ENCODE peak calls at places on chromosome 5, in seven cellular contexts. T, V, S, P, N, Z and W are unnamed samples.

GRCh38 chr5:73768-74502 is 18.0 kb upstream of the PLEKHG4B start:
- DNase-seq in T (no peak), V (no peak), S (no peak), P (no peak), N (peak), Z (no peak), W (no peak)

GRCh38 chr5:144510845-144511580 is 340.3 kb downstream of the KCTD16 start:
- DNase-seq in T (no peak), V (no peak), S (no peak), P (no peak), N (no peak), Z (no peak), W (no peak)

GRCh38 chr5:147442134-147442726 is 67.6 kb downstream of the DPYSL3 start:
- DNase-seq in T (no peak), V (no peak), S (no peak), P (no peak), N (no peak), Z (no peak), W (no peak)

GRCh38 chr5:71475788-71476384 is 20.4 kb downstream of the BDP1 start:
- DNase-seq in T (peak), V (no peak), S (peak), P (no peak), N (no peak), Z (no peak), W (no peak)

GRCh38 chr5:10678236-10678635 is 82.8 kb downstream of the DAP start:
- DNase-seq in T (no peak), V (no peak), S (no peak), P (no peak), N (no peak), Z (no peak), W (no peak)

GRCh38 chr5:15450949-15451348 is 49.0 kb upstream of the FBXL7 start:
- DNase-seq in T (no peak), V (no peak), S (no peak), P (no peak), N (no peak), Z (no peak), W (no peak)

GRCh38 chr5:53008751-53009150 is 19.6 kb downstream of the ITGA2 start:
- DNase-seq in T (peak), V (no peak), S (no peak), P (no peak), N (no peak), Z (no peak), W (peak)

GRCh38 chr5:66956439-66956838 is 240.2 kb downstream of the CD180 start:
- DNase-seq in T (no peak), V (no peak), S (no peak), P (no peak), N (no peak), Z (no peak), W (no peak)

GRCh38 chr5:76622076-76622475 is 1.1 kb downstream of the F2RL2 start:
- DNase-seq in T (no peak), V (no peak), S (no peak), P (no peak), N (no peak), Z (no peak), W (no peak)

GRCh38 chr5:43604699-43605098 is 1.7 kb downstream of the NNT start:
- DNase-seq in T (no peak), V (no peak), S (no peak), P (no peak), N (no peak), Z (no peak), W (no peak)

GRCh38 chr5:43606351-43606750 is 3.4 kb downstream of the NNT start:
- DNase-seq in T (no peak), V (no peak), S (no peak), P (no peak), N (no peak), Z (no peak), W (no peak)

GRCh38 chr5:43613370-43613769 is 10.4 kb downstream of the NNT start:
- DNase-seq in T (no peak), V (no peak), S (no peak), P (no peak), N (no peak), Z (no peak), W (no peak)

GRCh38 chr5:43608406-43608805 is 5.4 kb downstream of the NNT start:
- DNase-seq in T (no peak), V (no peak), S (peak), P (no peak), N (no peak), Z (no peak), W (no peak)

DNA sequence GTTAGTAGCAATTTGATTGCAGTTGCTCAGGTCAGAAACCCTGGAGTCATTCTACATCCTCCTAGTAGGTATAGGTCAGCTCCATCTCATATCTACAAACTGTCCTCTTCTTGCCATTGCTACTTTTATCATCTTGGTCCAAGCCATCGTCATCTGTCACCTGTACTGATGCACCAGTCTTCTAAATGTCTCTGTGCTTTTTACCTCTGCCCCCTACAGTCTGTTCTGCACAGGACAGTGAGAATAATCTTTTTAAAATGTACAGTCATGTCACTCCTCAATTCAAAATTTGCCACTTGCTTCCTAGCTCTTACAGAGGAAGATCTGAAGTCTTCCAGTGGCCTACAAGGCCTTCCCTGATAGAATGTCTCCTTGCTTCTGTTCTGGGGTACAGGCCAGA is 6.8 kb downstream of the NNT start:
- DNase-seq in T (no peak), V (no peak), S (no peak), P (no peak), N (no peak), Z (no peak), W (peak)
- TF ChIP-seq CTCF in T (no peak), V (no peak), S (peak), P (no peak), N (no peak), Z (no peak), W (no peak)

GRCh38 chr5:137607771-137608170 is 108.6 kb upstream of the SPOCK1 start:
- DNase-seq in T (no peak), V (no peak), S (no peak), P (no peak), N (no peak), Z (no peak), W (no peak)

GRCh38 chr5:137606401-137606800 is 107.3 kb upstream of the SPOCK1 start:
- DNase-seq in T (no peak), V (no peak), S (no peak), P (no peak), N (no peak), Z (no peak), W (no peak)

GRCh38 chr5:137604348-137605095 is 105.4 kb upstream of the SPOCK1 start:
- DNase-seq in T (no peak), V (no peak), S (no peak), P (no peak), N (no peak), Z (no peak), W (no peak)

GRCh38 chr5:137603891-137604290 is 104.8 kb upstream of the SPOCK1 start:
- DNase-seq in T (no peak), V (no peak), S (no peak), P (no peak), N (no peak), Z (no peak), W (no peak)

DNA sequence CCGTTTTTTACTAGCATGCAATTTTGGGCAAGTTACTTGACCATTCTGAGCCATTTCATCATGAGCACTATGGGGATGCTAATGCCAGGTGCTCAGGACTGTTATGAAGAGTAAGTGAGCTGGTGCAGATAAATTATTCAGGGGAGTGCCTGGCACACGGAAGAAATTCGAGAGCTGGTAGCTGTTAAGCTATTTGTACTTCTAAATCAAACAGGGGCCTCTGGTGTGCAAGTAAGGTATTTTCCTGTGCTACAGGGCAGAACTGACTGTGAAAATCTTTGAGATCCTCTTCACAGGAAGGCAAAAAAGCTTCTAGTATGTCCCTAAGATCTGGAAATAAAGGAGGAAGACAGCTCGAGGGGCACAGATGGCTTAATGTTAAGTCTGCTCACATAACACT is 106.3 kb upstream of the SPOCK1 start:
- DNase-seq in T (peak), V (no peak), S (peak), P (no peak), N (no peak), Z (no peak), W (no peak)
- TF ChIP-seq CTCF in T (peak), V (no peak), S (peak), P (no peak), N (no peak), Z (no peak), W (no peak)

DNA sequence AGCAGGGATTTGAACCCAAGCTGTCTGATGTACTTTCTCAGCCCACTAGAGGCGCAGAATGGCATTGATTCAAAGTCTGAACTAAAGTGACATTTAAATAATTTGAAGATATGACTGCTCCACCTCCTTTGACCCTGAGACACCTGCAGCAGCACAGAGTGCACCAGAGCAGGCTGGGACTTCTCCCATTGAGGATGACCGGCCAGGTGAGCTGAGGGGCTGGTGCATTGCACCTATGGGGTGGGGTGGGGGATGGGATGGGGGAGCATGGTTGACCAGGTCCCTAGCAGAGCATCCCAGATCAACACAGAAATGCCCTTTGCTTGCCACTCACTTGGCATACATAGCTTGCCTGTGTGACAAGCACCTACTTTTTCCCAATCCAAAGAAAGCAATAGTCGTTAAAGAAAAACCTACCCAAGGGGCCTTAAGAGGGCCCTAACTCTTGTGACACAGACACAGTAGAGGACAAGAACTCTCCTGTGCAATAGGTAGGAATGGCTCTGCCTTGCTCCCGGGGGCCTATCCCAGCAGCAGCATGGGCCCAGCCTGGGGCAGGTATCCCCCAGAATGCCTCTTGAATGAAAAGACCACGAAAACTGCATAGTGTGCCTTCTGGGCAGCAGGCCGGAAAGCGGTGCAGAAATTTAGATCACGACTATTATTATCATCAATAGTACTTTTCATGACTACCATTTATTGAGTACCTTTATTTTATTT is 6.5 kb downstream of the SH3PXD2B start:
- DNase-seq in T (no peak), V (peak), S (no peak), P (no peak), N (no peak), Z (no peak), W (no peak)
- TF ChIP-seq CTCF in T (no peak), V (no peak), S (no peak), P (no peak), N (no peak), Z (no peak), W (no peak)

GRCh38 chr5:2762744-2763532 is 11.5 kb upstream of the IRX2 start:
- DNase-seq in T (no peak), V (no peak), S (no peak), P (no peak), N (no peak), Z (no peak), W (no peak)

GRCh38 chr5:2763533-2763794 is 12.0 kb upstream of the IRX2 start:
- DNase-seq in T (no peak), V (no peak), S (no peak), P (no peak), N (no peak), Z (no peak), W (no peak)

GRCh38 chr5:2761921-2762488 is 10.5 kb upstream of the IRX2 start:
- DNase-seq in T (no peak), V (no peak), S (no peak), P (no peak), N (no peak), Z (no peak), W (no peak)

GRCh38 chr5:2764581-2764980 is 13.1 kb upstream of the IRX2 start:
- DNase-seq in T (no peak), V (no peak), S (no peak), P (no peak), N (no peak), Z (no peak), W (no peak)

GRCh38 chr5:2767089-2767488 is 15.6 kb upstream of the IRX2 start:
- DNase-seq in T (no peak), V (no peak), S (no peak), P (no peak), N (no peak), Z (no peak), W (no peak)
- TF ChIP-seq CTCF in T (no peak), V (no peak), S (no peak), P (no peak), N (no peak), Z (no peak), W (no peak)

DNA sequence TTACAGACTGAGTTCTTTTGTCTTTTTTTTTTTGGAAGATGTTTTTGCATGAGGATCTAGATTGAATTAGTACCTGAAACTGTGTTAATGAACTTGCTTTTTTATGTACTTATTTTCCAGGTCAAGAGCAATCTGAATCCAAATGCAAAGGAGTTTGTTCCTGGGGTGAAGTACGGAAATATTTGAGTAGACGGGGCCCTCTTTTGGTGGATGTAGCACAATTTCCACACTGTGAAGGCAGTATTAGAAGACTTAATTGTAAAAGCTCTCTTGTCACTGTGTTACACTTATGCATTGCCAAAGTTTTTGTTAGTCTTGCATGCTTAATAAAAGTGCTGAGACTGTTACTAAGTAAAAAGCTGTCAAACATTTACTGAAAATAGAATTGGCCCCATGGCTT is 14.5 kb downstream of the SLC23A1 start:
- DNase-seq in T (no peak), V (no peak), S (no peak), P (no peak), N (no peak), Z (no peak), W (no peak)
- TF ChIP-seq CTCF in T (no peak), V (no peak), S (no peak), P (no peak), N (no peak), Z (no peak), W (no peak)

DNA sequence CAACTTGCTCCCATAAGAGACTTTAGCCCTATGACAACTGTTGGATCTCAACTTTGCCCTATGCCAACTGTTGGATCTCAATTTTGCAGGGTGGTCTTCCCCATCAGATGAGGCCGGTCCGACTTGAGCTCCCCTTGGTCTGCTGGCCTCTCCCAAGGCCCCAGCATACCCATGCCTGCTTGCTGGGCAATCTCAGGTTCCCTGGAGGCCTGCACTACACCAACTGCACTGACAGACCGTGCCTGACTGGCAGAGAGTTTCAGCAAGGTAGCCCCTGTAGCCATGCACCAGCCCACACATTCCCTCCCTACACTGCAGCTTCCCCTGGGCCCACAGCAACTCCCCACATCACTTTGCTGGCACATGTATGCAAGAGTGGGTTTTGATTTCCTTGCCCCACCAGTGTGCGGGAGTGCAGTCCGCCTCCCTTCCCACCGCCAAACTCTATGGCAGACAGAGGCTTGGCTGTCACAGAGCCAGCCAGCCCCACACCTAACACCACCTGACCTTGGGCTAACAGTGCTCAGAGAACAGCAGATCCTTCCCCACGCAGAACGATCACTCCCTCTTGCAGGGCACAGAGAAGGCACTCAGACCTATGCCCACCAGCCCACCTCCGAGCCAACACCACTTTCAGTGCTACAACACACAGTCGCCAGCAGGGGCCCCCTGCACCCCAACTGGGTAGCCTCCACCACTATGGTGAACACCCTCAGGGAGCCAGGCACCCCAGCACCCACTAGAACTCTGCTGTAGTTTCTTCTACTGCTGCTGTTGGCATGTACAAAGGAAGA is 279.9 kb upstream of the COX7C start:
- DNase-seq in T (no peak), V (peak), S (no peak), P (no peak), N (no peak), Z (no peak), W (no peak)
- TF ChIP-seq CTCF in T (no peak), V (no peak), S (no peak), P (no peak), N (no peak), Z (no peak), W (no peak)

GRCh38 chr5:61290815-61291214 is 41.2 kb upstream of the ZSWIM6 start:
- DNase-seq in T (no peak), V (no peak), S (peak), P (no peak), N (no peak), Z (no peak), W (no peak)

GRCh38 chr5:61292130-61292672 is 39.9 kb upstream of the ZSWIM6 start:
- DNase-seq in T (no peak), V (no peak), S (no peak), P (no peak), N (no peak), Z (no peak), W (no peak)

GRCh38 chr5:61286446-61287132 is 45.5 kb upstream of the ZSWIM6 start:
- DNase-seq in T (no peak), V (no peak), S (peak), P (no peak), N (no peak), Z (no peak), W (no peak)

GRCh38 chr5:61289669-61290363 is 42.2 kb upstream of the ZSWIM6 start:
- DNase-seq in T (no peak), V (no peak), S (no peak), P (no peak), N (no peak), Z (no peak), W (no peak)

DNA sequence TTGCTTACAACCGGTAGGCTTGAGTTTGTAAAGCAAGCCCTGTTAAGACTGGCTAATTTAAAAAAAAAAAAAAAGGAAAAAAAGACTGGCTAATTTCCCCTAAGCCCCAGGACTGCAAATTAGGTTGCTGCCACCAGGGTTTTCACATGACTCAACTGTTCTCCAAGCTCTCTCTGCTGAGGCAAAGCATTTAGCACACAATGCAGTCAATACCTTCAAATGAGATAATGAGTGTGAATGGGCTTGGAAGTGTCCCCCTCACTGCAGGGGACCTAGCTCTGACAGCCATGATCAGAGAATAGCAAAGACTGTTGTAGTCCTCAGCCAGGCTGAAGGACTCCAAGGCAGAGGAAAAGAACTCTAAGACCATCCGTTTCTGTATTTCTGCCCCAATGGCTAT is 42.8 kb upstream of the ZSWIM6 start:
- DNase-seq in T (no peak), V (no peak), S (no peak), P (no peak), N (no peak), Z (no peak), W (no peak)
- TF ChIP-seq CTCF in T (no peak), V (no peak), S (peak), P (no peak), N (peak), Z (no peak), W (no peak)

GRCh38 chr5:157323107-157323706 is 57.3 kb downstream of the CYFIP2 start:
- DNase-seq in T (no peak), V (no peak), S (no peak), P (peak), N (no peak), Z (no peak), W (peak)
- TF ChIP-seq CTCF in T (no peak), V (no peak), S (peak), P (peak), N (no peak), Z (no peak), W (peak)